ENCODE peak calls at places on chromosomes 11 and 22, in nine cellular contexts. One of them, this sample, is unnamed.

GRCh38 chr11:95076416-95076815 is 9.7 kb downstream of the SRSF8 start:
- DNase-seq in NCI-H446: no peak
- DNase-seq in stimulated activated CD8-positive, alpha-beta memory T cell treated with anti-CD3 and anti-CD28 coated beads, Interleukin-2, amount 100 ng/mL, for 1 hour: no peak
- DNase-seq in epithelial cell of esophagus: peak; percentile 61
- DNase-seq in mucosa of descending colon: no peak
- DNase-seq in T-helper 2 cell: no peak
- DNase-seq in activated T-helper 1 cell treated with Interleukin-2 at 50 U/mL for 16 hours: no peak
- DNase-seq in activated CD8-positive, alpha-beta memory T cell treated with anti-CD3 and anti-CD28 coated beads for 4 hours: no peak
- DNase-seq in C1 segment of cervical spinal cord: no peak
- DNase-seq in this sample: peak; percentile 93

GRCh38 chr22:21991774-21992173 is 9.2 kb upstream of the TOP3B start:
- DNase-seq in NCI-H446: no peak
- DNase-seq in T-helper 2 cell: no peak
- DNase-seq in activated T-helper 1 cell treated with Interleukin-2 at 50 U/mL for 16 hours: no peak
- DNase-seq in epithelial cell of esophagus: no peak
- DNase-seq in activated CD8-positive, alpha-beta memory T cell treated with anti-CD3 and anti-CD28 coated beads for 4 hours: no peak
- DNase-seq in stimulated activated CD8-positive, alpha-beta memory T cell treated with anti-CD3 and anti-CD28 coated beads, Interleukin-2, amount 100 ng/mL, for 1 hour: no peak
- DNase-seq in C1 segment of cervical spinal cord: no peak
- DNase-seq in mucosa of descending colon: no peak
- DNase-seq in this sample: no peak

GRCh38 chr11:77346906-77347603 is 45.6 kb upstream of the GDPD4 start:
- DNase-seq in epithelial cell of esophagus: peak; percentile 7
- DNase-seq in C1 segment of cervical spinal cord: no peak
- DNase-seq in stimulated activated CD8-positive, alpha-beta memory T cell treated with anti-CD3 and anti-CD28 coated beads, Interleukin-2, amount 100 ng/mL, for 1 hour: no peak
- DNase-seq in mucosa of descending colon: no peak
- DNase-seq in NCI-H446: no peak
- DNase-seq in activated T-helper 1 cell treated with Interleukin-2 at 50 U/mL for 16 hours: no peak
- DNase-seq in activated CD8-positive, alpha-beta memory T cell treated with anti-CD3 and anti-CD28 coated beads for 4 hours: no peak
- DNase-seq in T-helper 2 cell: no peak
- DNase-seq in this sample: no peak

GRCh38 chr11:78074756-78075155 is 4.9 kb downstream of the NDUFC2 start:
- DNase-seq in NCI-H446: no peak
- DNase-seq in activated CD8-positive, alpha-beta memory T cell treated with anti-CD3 and anti-CD28 coated beads for 4 hours: no peak
- DNase-seq in mucosa of descending colon: no peak
- DNase-seq in activated T-helper 1 cell treated with Interleukin-2 at 50 U/mL for 16 hours: no peak
- DNase-seq in T-helper 2 cell: no peak
- DNase-seq in epithelial cell of esophagus: peak; percentile 29
- DNase-seq in C1 segment of cervical spinal cord: no peak
- DNase-seq in stimulated activated CD8-positive, alpha-beta memory T cell treated with anti-CD3 and anti-CD28 coated beads, Interleukin-2, amount 100 ng/mL, for 1 hour: no peak
- DNase-seq in this sample: no peak

GRCh38 chr22:24128631-24129601 is 52.4 kb upstream of the SUSD2 start:
- DNase-seq in T-helper 2 cell: no peak
- DNase-seq in activated CD8-positive, alpha-beta memory T cell treated with anti-CD3 and anti-CD28 coated beads for 4 hours: no peak
- DNase-seq in activated T-helper 1 cell treated with Interleukin-2 at 50 U/mL for 16 hours: no peak
- DNase-seq in C1 segment of cervical spinal cord: no peak
- DNase-seq in epithelial cell of esophagus: no peak
- DNase-seq in NCI-H446: no peak
- DNase-seq in stimulated activated CD8-positive, alpha-beta memory T cell treated with anti-CD3 and anti-CD28 coated beads, Interleukin-2, amount 100 ng/mL, for 1 hour: no peak
- DNase-seq in mucosa of descending colon: no peak
- DNase-seq in this sample: no peak

GRCh38 chr11:1305063-1305495 is 4.4 kb downstream of the TOLLIP start:
- DNase-seq in stimulated activated CD8-positive, alpha-beta memory T cell treated with anti-CD3 and anti-CD28 coated beads, Interleukin-2, amount 100 ng/mL, for 1 hour: no peak
- DNase-seq in T-helper 2 cell: no peak
- DNase-seq in activated CD8-positive, alpha-beta memory T cell treated with anti-CD3 and anti-CD28 coated beads for 4 hours: no peak
- DNase-seq in activated T-helper 1 cell treated with Interleukin-2 at 50 U/mL for 16 hours: no peak
- DNase-seq in NCI-H446: no peak
- DNase-seq in mucosa of descending colon: no peak
- DNase-seq in epithelial cell of esophagus: no peak
- DNase-seq in C1 segment of cervical spinal cord: no peak
- DNase-seq in this sample: no peak

GRCh38 chr22:35432226-35432905 is 32.4 kb downstream of the MCM5 start:
- DNase-seq in C1 segment of cervical spinal cord: no peak
- DNase-seq in epithelial cell of esophagus: no peak
- DNase-seq in mucosa of descending colon: no peak
- DNase-seq in NCI-H446: no peak
- DNase-seq in activated T-helper 1 cell treated with Interleukin-2 at 50 U/mL for 16 hours: no peak
- DNase-seq in activated CD8-positive, alpha-beta memory T cell treated with anti-CD3 and anti-CD28 coated beads for 4 hours: no peak
- DNase-seq in stimulated activated CD8-positive, alpha-beta memory T cell treated with anti-CD3 and anti-CD28 coated beads, Interleukin-2, amount 100 ng/mL, for 1 hour: no peak
- DNase-seq in T-helper 2 cell: no peak
- DNase-seq in this sample: no peak

GRCh38 chr11:95661159-95661558 is 128.4 kb downstream of the FAM76B start:
- DNase-seq in activated T-helper 1 cell treated with Interleukin-2 at 50 U/mL for 16 hours: no peak
- DNase-seq in C1 segment of cervical spinal cord: no peak
- DNase-seq in NCI-H446: no peak
- DNase-seq in T-helper 2 cell: no peak
- DNase-seq in epithelial cell of esophagus: no peak
- DNase-seq in mucosa of descending colon: no peak
- DNase-seq in stimulated activated CD8-positive, alpha-beta memory T cell treated with anti-CD3 and anti-CD28 coated beads, Interleukin-2, amount 100 ng/mL, for 1 hour: no peak
- DNase-seq in activated CD8-positive, alpha-beta memory T cell treated with anti-CD3 and anti-CD28 coated beads for 4 hours: no peak
- DNase-seq in this sample: no peak

GRCh38 chr22:37403267-37403960 is 23.9 kb downstream of the ELFN2 start:
- DNase-seq in activated CD8-positive, alpha-beta memory T cell treated with anti-CD3 and anti-CD28 coated beads for 4 hours: no peak
- DNase-seq in T-helper 2 cell: no peak
- DNase-seq in stimulated activated CD8-positive, alpha-beta memory T cell treated with anti-CD3 and anti-CD28 coated beads, Interleukin-2, amount 100 ng/mL, for 1 hour: no peak
- DNase-seq in epithelial cell of esophagus: no peak
- DNase-seq in C1 segment of cervical spinal cord: no peak
- DNase-seq in mucosa of descending colon: no peak
- DNase-seq in NCI-H446: peak; percentile 11
- DNase-seq in activated T-helper 1 cell treated with Interleukin-2 at 50 U/mL for 16 hours: no peak
- DNase-seq in this sample: no peak

GRCh38 chr11:130865091-130865771 is 51.0 kb downstream of the SNX19 start:
- DNase-seq in activated T-helper 1 cell treated with Interleukin-2 at 50 U/mL for 16 hours: no peak
- DNase-seq in C1 segment of cervical spinal cord: no peak
- DNase-seq in NCI-H446: no peak
- DNase-seq in stimulated activated CD8-positive, alpha-beta memory T cell treated with anti-CD3 and anti-CD28 coated beads, Interleukin-2, amount 100 ng/mL, for 1 hour: no peak
- DNase-seq in activated CD8-positive, alpha-beta memory T cell treated with anti-CD3 and anti-CD28 coated beads for 4 hours: no peak
- DNase-seq in T-helper 2 cell: no peak
- DNase-seq in epithelial cell of esophagus: no peak
- DNase-seq in mucosa of descending colon: no peak
- DNase-seq in this sample: no peak